ENCODE peak calls at places on chromosomes 4 and X, in nine cellular contexts. One of them, this sample, is unnamed.

GRCh38 chr4:163611784-163612445 is 117.4 kb downstream of the TMA16 start:
- DNase-seq in upper lobe of left lung: no peak
- DNase-seq in GM12878: no peak
- DNase-seq in transverse colon: no peak
- DNase-seq in K562: no peak
- DNase-seq in sigmoid colon: no peak
- DNase-seq in esophagus muscularis mucosa: no peak
- DNase-seq in suprapubic skin: no peak
- DNase-seq in SK-N-SH: no peak
- DNase-seq in this sample: no peak

GRCh38 chr4:2423695-2424094 is 4.9 kb downstream of the CFAP99 start:
- DNase-seq in SK-N-SH: no peak
- DNase-seq in sigmoid colon: no peak
- DNase-seq in GM12878: no peak
- DNase-seq in esophagus muscularis mucosa: no peak
- DNase-seq in K562: no peak
- DNase-seq in upper lobe of left lung: no peak
- DNase-seq in transverse colon: no peak
- DNase-seq in suprapubic skin: no peak
- DNase-seq in this sample: no peak

GRCh38 chrX:134255555-134255954 is 18.6 kb downstream of the CCDC160 start:
- DNase-seq in transverse colon: no peak
- DNase-seq in esophagus muscularis mucosa: no peak
- DNase-seq in GM12878: no peak
- DNase-seq in SK-N-SH: no peak
- DNase-seq in suprapubic skin: no peak
- DNase-seq in K562: no peak
- DNase-seq in upper lobe of left lung: no peak
- DNase-seq in sigmoid colon: no peak
- DNase-seq in this sample: no peak

GRCh38 chr4:139774759-139775487 is 109.3 kb downstream of the MGST2 start:
- DNase-seq in GM12878: no peak
- DNase-seq in upper lobe of left lung: no peak
- DNase-seq in sigmoid colon: no peak
- DNase-seq in transverse colon: no peak
- DNase-seq in suprapubic skin: no peak
- DNase-seq in K562: no peak
- DNase-seq in SK-N-SH: peak; percentile 30
- DNase-seq in esophagus muscularis mucosa: no peak
- DNase-seq in this sample: no peak

GRCh38 chr4:106763044-106763443 is 273.1 kb downstream of the DKK2 start:
- DNase-seq in upper lobe of left lung: no peak
- DNase-seq in K562: no peak
- DNase-seq in SK-N-SH: no peak
- DNase-seq in GM12878: no peak
- DNase-seq in sigmoid colon: peak; percentile 68
- DNase-seq in suprapubic skin: no peak
- DNase-seq in transverse colon: no peak
- DNase-seq in esophagus muscularis mucosa: no peak
- DNase-seq in this sample: no peak

GRCh38 chr4:48954314-48954713 is 31.8 kb upstream of the CWH43 start:
- DNase-seq in transverse colon: no peak
- DNase-seq in esophagus muscularis mucosa: no peak
- DNase-seq in GM12878: no peak
- DNase-seq in sigmoid colon: no peak
- DNase-seq in suprapubic skin: no peak
- DNase-seq in SK-N-SH: no peak
- DNase-seq in upper lobe of left lung: no peak
- DNase-seq in K562: no peak
- DNase-seq in this sample: no peak

GRCh38 chr4:139815646-139816601 is 150.3 kb downstream of the MGST2 start:
- DNase-seq in suprapubic skin: no peak
- DNase-seq in SK-N-SH: no peak
- DNase-seq in K562: no peak
- DNase-seq in transverse colon: peak; percentile 13
- DNase-seq in GM12878: no peak
- DNase-seq in upper lobe of left lung: no peak
- DNase-seq in sigmoid colon: peak; percentile 85
- DNase-seq in esophagus muscularis mucosa: no peak
- DNase-seq in this sample: no peak

GRCh38 chrX:86133761-86134160 is 14.5 kb upstream of the DACH2 start:
- DNase-seq in suprapubic skin: no peak
- DNase-seq in K562: no peak
- DNase-seq in upper lobe of left lung: no peak
- DNase-seq in SK-N-SH: peak; percentile 17
- DNase-seq in esophagus muscularis mucosa: no peak
- DNase-seq in transverse colon: no peak
- DNase-seq in sigmoid colon: no peak
- DNase-seq in GM12878: no peak
- DNase-seq in this sample: no peak

GRCh38 chr4:164467493-164467892 is 286.4 kb upstream of the SMIM31 start:
- DNase-seq in SK-N-SH: no peak
- DNase-seq in esophagus muscularis mucosa: no peak
- DNase-seq in GM12878: no peak
- DNase-seq in K562: no peak
- DNase-seq in suprapubic skin: no peak
- DNase-seq in sigmoid colon: no peak
- DNase-seq in transverse colon: no peak
- DNase-seq in upper lobe of left lung: no peak
- DNase-seq in this sample: no peak

GRCh38 chr4:107870916-107871786 is 46.4 kb downstream of the SGMS2 start:
- DNase-seq in upper lobe of left lung: no peak
- DNase-seq in suprapubic skin: no peak
- DNase-seq in esophagus muscularis mucosa: no peak
- DNase-seq in transverse colon: no peak
- DNase-seq in SK-N-SH: no peak
- DNase-seq in K562: no peak
- DNase-seq in GM12878: no peak
- DNase-seq in sigmoid colon: no peak
- DNase-seq in this sample: no peak

GRCh38 chr4:111945014-111945413 is 200.2 kb upstream of the FAM241A start:
- DNase-seq in transverse colon: no peak
- DNase-seq in GM12878: no peak
- DNase-seq in K562: no peak
- DNase-seq in esophagus muscularis mucosa: no peak
- DNase-seq in SK-N-SH: no peak
- DNase-seq in suprapubic skin: no peak
- DNase-seq in upper lobe of left lung: no peak
- DNase-seq in sigmoid colon: no peak
- DNase-seq in this sample: no peak

GRCh38 chr4:151347891-151348290 is 22.5 kb upstream of the SH3D19 start:
- DNase-seq in K562: no peak
- DNase-seq in esophagus muscularis mucosa: no peak
- DNase-seq in SK-N-SH: no peak
- DNase-seq in upper lobe of left lung: no peak
- DNase-seq in suprapubic skin: no peak
- DNase-seq in GM12878: no peak
- DNase-seq in transverse colon: no peak
- DNase-seq in sigmoid colon: no peak
- DNase-seq in this sample: no peak

GRCh38 chr4:81875962-81876650 is 404.4 kb upstream of the RASGEF1B start:
- DNase-seq in sigmoid colon: no peak
- DNase-seq in transverse colon: no peak
- DNase-seq in K562: no peak
- DNase-seq in SK-N-SH: no peak
- DNase-seq in upper lobe of left lung: no peak
- DNase-seq in GM12878: no peak
- DNase-seq in esophagus muscularis mucosa: no peak
- DNase-seq in suprapubic skin: no peak
- DNase-seq in this sample: no peak

GRCh38 chr4:182973421-182974340 is 56.5 kb upstream of the DCTD start:
- DNase-seq in suprapubic skin: no peak
- DNase-seq in transverse colon: no peak
- DNase-seq in esophagus muscularis mucosa: no peak
- DNase-seq in upper lobe of left lung: no peak
- DNase-seq in SK-N-SH: no peak
- DNase-seq in GM12878: no peak
- DNase-seq in K562: no peak
- DNase-seq in sigmoid colon: no peak
- DNase-seq in this sample: no peak

GRCh38 chr4:1305781-1306455 is 16.2 kb downstream of the MAEA start:
- DNase-seq in GM12878: no peak
- DNase-seq in K562: no peak
- DNase-seq in esophagus muscularis mucosa: no peak
- DNase-seq in transverse colon: peak; percentile 76
- DNase-seq in SK-N-SH: no peak
- DNase-seq in upper lobe of left lung: no peak
- DNase-seq in suprapubic skin: no peak
- DNase-seq in sigmoid colon: no peak
- DNase-seq in this sample: no peak
- TF ChIP-seq EP300 in GM12878: no peak
- TF ChIP-seq EP300 in K562: no peak
- TF ChIP-seq EP300 in esophagus muscularis mucosa: no peak
- TF ChIP-seq EP300 in transverse colon: no peak
- TF ChIP-seq EP300 in SK-N-SH: no peak
- TF ChIP-seq EP300 in upper lobe of left lung: no peak
- TF ChIP-seq EP300 in suprapubic skin: no peak
- TF ChIP-seq EP300 in sigmoid colon: no peak
- TF ChIP-seq EP300 in this sample: no peak

DNA sequence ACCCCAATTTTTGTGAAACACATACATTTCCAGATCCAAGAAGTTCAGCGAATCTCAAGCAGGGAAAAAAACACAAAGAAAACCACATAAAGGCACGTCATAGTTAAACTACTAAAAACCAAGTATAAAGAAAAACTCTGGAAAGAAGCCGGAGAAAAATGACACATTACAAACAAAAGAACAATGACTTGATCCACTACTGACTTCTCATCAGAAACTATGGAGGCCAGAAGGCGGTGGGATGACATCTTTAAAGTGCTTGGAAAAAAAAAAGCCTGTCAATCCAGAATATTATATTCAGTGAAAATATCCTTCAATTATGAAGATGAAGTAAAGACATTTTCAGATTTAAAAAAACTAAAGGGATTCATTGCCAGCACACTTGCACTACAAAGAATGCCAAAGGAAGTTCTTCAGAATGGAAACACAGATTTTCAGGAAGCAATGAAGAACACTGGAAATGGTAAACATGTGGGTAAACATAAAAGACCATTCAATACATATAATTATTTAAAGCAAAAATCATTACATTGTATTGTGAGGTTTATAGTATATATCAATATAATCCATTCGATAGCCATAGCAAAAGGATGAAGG is 32.6 kb upstream of the PPP2R2C start:
- DNase-seq in K562: no peak
- DNase-seq in sigmoid colon: no peak
- DNase-seq in GM12878: no peak
- DNase-seq in esophagus muscularis mucosa: peak; percentile 3
- DNase-seq in transverse colon: no peak
- DNase-seq in upper lobe of left lung: no peak
- DNase-seq in SK-N-SH: no peak
- DNase-seq in suprapubic skin: no peak
- DNase-seq in this sample: no peak
- TF ChIP-seq POLR2AphosphoS5 in K562: no peak
- TF ChIP-seq POLR2AphosphoS5 in sigmoid colon: no peak
- TF ChIP-seq POLR2AphosphoS5 in GM12878: no peak
- TF ChIP-seq POLR2AphosphoS5 in esophagus muscularis mucosa: no peak
- TF ChIP-seq POLR2AphosphoS5 in transverse colon: no peak
- TF ChIP-seq POLR2AphosphoS5 in upper lobe of left lung: no peak
- TF ChIP-seq POLR2AphosphoS5 in SK-N-SH: no peak
- TF ChIP-seq POLR2AphosphoS5 in suprapubic skin: no peak
- TF ChIP-seq POLR2AphosphoS5 in this sample: no peak

GRCh38 chr4:22897520-22898108 is 204.9 kb downstream of the GBA3 start:
- DNase-seq in esophagus muscularis mucosa: no peak
- DNase-seq in SK-N-SH: peak; percentile 30
- DNase-seq in transverse colon: peak; percentile 35
- DNase-seq in K562: peak; percentile 32
- DNase-seq in GM12878: no peak
- DNase-seq in upper lobe of left lung: no peak
- DNase-seq in suprapubic skin: no peak
- DNase-seq in sigmoid colon: no peak
- DNase-seq in this sample: peak; percentile 28
- TF ChIP-seq EP300 in esophagus muscularis mucosa: no peak
- TF ChIP-seq EP300 in SK-N-SH: no peak
- TF ChIP-seq EP300 in transverse colon: no peak
- TF ChIP-seq EP300 in K562: no peak
- TF ChIP-seq EP300 in GM12878: no peak
- TF ChIP-seq EP300 in upper lobe of left lung: no peak
- TF ChIP-seq EP300 in suprapubic skin: no peak
- TF ChIP-seq EP300 in sigmoid colon: no peak
- TF ChIP-seq EP300 in this sample: no peak

GRCh38 chrX:78106651-78106986 is 2.6 kb downstream of the PGK1 start:
- DNase-seq in esophagus muscularis mucosa: no peak
- DNase-seq in GM12878: no peak
- DNase-seq in SK-N-SH: no peak
- DNase-seq in K562: no peak
- DNase-seq in suprapubic skin: no peak
- DNase-seq in upper lobe of left lung: no peak
- DNase-seq in sigmoid colon: no peak
- DNase-seq in transverse colon: no peak
- DNase-seq in this sample: no peak

GRCh38 chrX:78103656-78104446 is at the start of gene PGK1:
- DNase-seq in esophagus muscularis mucosa: peak; percentile 98
- DNase-seq in K562: peak; percentile 93
- DNase-seq in GM12878: peak; percentile 84
- DNase-seq in sigmoid colon: peak; percentile 98
- DNase-seq in upper lobe of left lung: peak; percentile 99
- DNase-seq in transverse colon: peak; percentile 96
- DNase-seq in SK-N-SH: peak; percentile 88
- DNase-seq in suprapubic skin: peak; percentile 95
- DNase-seq in this sample: peak; percentile 97

GRCh38 chrX:78103001-78103634 is 930 bp upstream of the PGK1 start:
- DNase-seq in sigmoid colon: no peak
- DNase-seq in suprapubic skin: no peak
- DNase-seq in esophagus muscularis mucosa: no peak
- DNase-seq in SK-N-SH: no peak
- DNase-seq in transverse colon: no peak
- DNase-seq in GM12878: no peak
- DNase-seq in K562: no peak
- DNase-seq in upper lobe of left lung: no peak
- DNase-seq in this sample: no peak

GRCh38 chrX:78105944-78106650 is 2.0 kb downstream of the PGK1 start:
- DNase-seq in GM12878: no peak
- DNase-seq in upper lobe of left lung: no peak
- DNase-seq in suprapubic skin: no peak
- DNase-seq in transverse colon: no peak
- DNase-seq in sigmoid colon: no peak
- DNase-seq in K562: no peak
- DNase-seq in SK-N-SH: no peak
- DNase-seq in esophagus muscularis mucosa: no peak
- DNase-seq in this sample: no peak

DNA sequence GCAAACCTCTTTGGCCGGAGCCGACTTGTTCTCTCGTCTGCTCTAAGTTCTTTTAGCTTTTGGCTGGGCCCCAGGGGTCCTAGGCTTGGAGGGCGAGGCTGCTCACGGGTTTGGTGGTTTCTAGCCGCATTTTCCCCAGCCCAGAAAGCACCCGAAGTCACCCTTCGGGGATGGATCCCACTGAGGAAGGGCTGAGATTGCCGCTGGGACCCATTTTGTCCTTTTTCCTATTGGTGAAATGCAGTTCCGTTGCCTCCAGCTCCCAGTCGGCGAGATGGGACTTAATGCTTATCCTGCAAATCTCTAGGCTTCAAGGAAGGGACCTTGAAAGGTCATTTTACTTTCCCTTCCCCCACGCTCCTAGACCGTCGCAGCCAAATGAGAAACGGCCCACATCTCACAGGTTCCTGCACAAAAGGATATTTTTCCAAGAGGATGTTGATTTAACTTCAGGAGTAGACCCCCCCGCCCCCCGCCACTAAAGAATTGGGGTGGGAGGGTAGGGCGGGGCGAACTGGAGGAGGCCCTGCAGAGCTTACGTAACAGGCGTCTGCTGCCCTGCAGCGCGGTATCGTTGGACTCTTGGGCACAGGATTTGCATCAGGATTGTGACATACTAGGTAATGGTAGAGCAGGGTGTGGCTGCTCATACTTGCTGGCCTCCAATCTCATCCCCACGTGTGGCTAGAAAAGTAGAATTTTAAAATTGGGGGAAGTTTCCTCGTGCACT is 564 bp downstream of the PGK1 start:
- DNase-seq in transverse colon: peak; percentile 70
- DNase-seq in sigmoid colon: peak; percentile 79
- DNase-seq in suprapubic skin: peak; percentile 69
- DNase-seq in GM12878: no peak
- DNase-seq in K562: peak; percentile 31
- DNase-seq in esophagus muscularis mucosa: no peak
- DNase-seq in SK-N-SH: peak; percentile 19
- DNase-seq in upper lobe of left lung: peak; percentile 21
- DNase-seq in this sample: peak; percentile 57
- TF ChIP-seq POLR2AphosphoS5 in transverse colon: peak; percentile 44
- TF ChIP-seq POLR2AphosphoS5 in sigmoid colon: no peak
- TF ChIP-seq POLR2AphosphoS5 in suprapubic skin: no peak
- TF ChIP-seq POLR2AphosphoS5 in GM12878: no peak
- TF ChIP-seq POLR2AphosphoS5 in K562: peak; percentile 12
- TF ChIP-seq POLR2AphosphoS5 in esophagus muscularis mucosa: peak; percentile 59
- TF ChIP-seq POLR2AphosphoS5 in SK-N-SH: no peak
- TF ChIP-seq POLR2AphosphoS5 in upper lobe of left lung: peak; percentile 48
- TF ChIP-seq POLR2AphosphoS5 in this sample: peak; percentile 40